ENCODE peak calls at places on chromosome 16, in four cellular contexts. One of them, this sample, is unnamed.

GRCh38 chr16:12027091-12027490 is 50.6 kb downstream of the SNX29 start:
- DNase-seq in hypothalamus: no peak
- DNase-seq in HTR-8/SVneo: no peak
- DNase-seq in T-helper 1 cell: no peak
- DNase-seq in this sample: no peak

GRCh38 chr16:23254338-23254737 is 47.8 kb upstream of the SCNN1B start:
- DNase-seq in hypothalamus: no peak
- DNase-seq in HTR-8/SVneo: peak
- DNase-seq in T-helper 1 cell: no peak
- DNase-seq in this sample: no peak

GRCh38 chr16:50414152-50414551 is 45.4 kb upstream of the BRD7 start:
- DNase-seq in hypothalamus: no peak
- DNase-seq in HTR-8/SVneo: no peak
- DNase-seq in T-helper 1 cell: no peak
- DNase-seq in this sample: no peak

GRCh38 chr16:73023320-73023719 is 24.6 kb downstream of the ZFHX3 start:
- DNase-seq in hypothalamus: no peak
- DNase-seq in HTR-8/SVneo: no peak
- DNase-seq in T-helper 1 cell: no peak
- DNase-seq in this sample: no peak

GRCh38 chr16:31354394-31355291 is at the start of gene ITGAX:
- DNase-seq in hypothalamus: no peak
- DNase-seq in HTR-8/SVneo: peak
- DNase-seq in T-helper 1 cell: peak
- DNase-seq in this sample: peak

GRCh38 chr16:84054916-84055315 is 12.3 kb upstream of the SLC38A8 start:
- DNase-seq in hypothalamus: no peak
- DNase-seq in HTR-8/SVneo: no peak
- DNase-seq in T-helper 1 cell: no peak
- DNase-seq in this sample: no peak

GRCh38 chr16:58098207-58099096 is 30.7 kb downstream of the CFAP20 start:
- DNase-seq in hypothalamus: no peak
- DNase-seq in HTR-8/SVneo: no peak
- DNase-seq in T-helper 1 cell: no peak
- DNase-seq in this sample: peak

GRCh38 chr16:87056551-87056950 is 260.6 kb downstream of the C16orf95 start:
- DNase-seq in hypothalamus: no peak
- DNase-seq in HTR-8/SVneo: no peak
- DNase-seq in T-helper 1 cell: no peak
- DNase-seq in this sample: no peak

GRCh38 chr16:54459509-54460235 is 173.1 kb upstream of the IRX3 start:
- DNase-seq in hypothalamus: no peak
- DNase-seq in HTR-8/SVneo: no peak
- DNase-seq in T-helper 1 cell: no peak
- DNase-seq in this sample: no peak